ENCODE peak calls at places on chromosomes 16 and 17, in nine cellular contexts. N is body of pancreas; G is brain microvascular endothelial cell; Z is activated CD4-positive, alpha-beta T cell treated with anti-CD3 and anti-CD28 coated beads for 48 hours; I is foreskin keratinocyte; P is NCI-H2081; J is NCI-H1417; Y is Kasumi-1; E is T follicular helper cell. B is an unnamed sample.

GRCh38 chr17:77555741-77556291 is 402.7 kb upstream of the TNRC6C start:
- DNase-seq in N (peak), G (no peak), Z (no peak), I (no peak), P (peak), J (peak), Y (no peak), E (no peak), B (no peak)

GRCh38 chr17:36505171-36505570 is 18.7 kb downstream of the ZNHIT3 start:
- DNase-seq in N (no peak), G (no peak), Z (no peak), I (no peak), P (no peak), J (no peak), Y (no peak), E (no peak), B (no peak)

GRCh38 chr17:80108321-80108971 is 7.1 kb downstream of the GAA start:
- DNase-seq in N (no peak), G (no peak), Z (no peak), I (no peak), P (no peak), J (no peak), Y (no peak), E (no peak), B (no peak)

GRCh38 chr17:64728041-64728695 is 66.1 kb upstream of the SMURF2 start:
- DNase-seq in N (no peak), G (no peak), Z (no peak), I (no peak), P (no peak), J (no peak), Y (no peak), E (no peak), B (no peak)

GRCh38 chr17:80110447-80110812 is 9.0 kb downstream of the GAA start:
- DNase-seq in N (no peak), G (no peak), Z (no peak), I (no peak), P (no peak), J (no peak), Y (no peak), E (no peak), B (no peak)

GRCh38 chr16:56357291-56357764 is 68.0 kb downstream of the AMFR start:
- DNase-seq in N (peak), G (peak), Z (no peak), I (no peak), P (no peak), J (no peak), Y (no peak), E (no peak), B (no peak)

GRCh38 chr17:8629371-8630226 is 926 bp downstream of the MYH10 start:
- DNase-seq in N (peak), G (no peak), Z (peak), I (no peak), P (no peak), J (peak), Y (no peak), E (no peak), B (no peak)

GRCh38 chr17:31740611-31741082 is 118.4 kb downstream of the COPRS start:
- DNase-seq in N (no peak), G (peak), Z (no peak), I (no peak), P (no peak), J (no peak), Y (no peak), E (no peak), B (no peak)

GRCh38 chr17:39767147-39767546 is 29.4 kb downstream of the GRB7 start:
- DNase-seq in N (no peak), G (no peak), Z (no peak), I (no peak), P (no peak), J (no peak), Y (no peak), E (no peak), B (no peak)

GRCh38 chr17:28743243-28744103 is at the start of gene TRAF4:
- DNase-seq in N (peak), G (peak), Z (peak), I (no peak), P (peak), J (peak), Y (peak), E (peak), B (peak)

B was measured in GF-D8.